ENCODE peak calls at places on chromosomes 2 and 18, in six cellular contexts. One of them, this sample, is unnamed.

GRCh38 chr2:152635635-152636298 is 81.5 kb downstream of the PRPF40A start:
- DNase-seq in endothelial cell: peak; percentile 79
- DNase-seq in fibroblast of mammary gland: peak; percentile 69
- DNase-seq in body of pancreas: peak; percentile 67
- DNase-seq in foreskin fibroblast: peak; percentile 70
- DNase-seq in IMR-90: peak; percentile 53
- DNase-seq in this sample: peak; percentile 7

GRCh38 chr2:2664989-2665833 is 334.1 kb upstream of the MYT1L start:
- DNase-seq in foreskin fibroblast: no peak
- DNase-seq in body of pancreas: peak; percentile 8
- DNase-seq in fibroblast of mammary gland: peak; percentile 50
- DNase-seq in IMR-90: peak; percentile 86
- DNase-seq in endothelial cell: no peak
- DNase-seq in this sample: peak; percentile 50

GRCh38 chr2:25617948-25618646 is 55.3 kb downstream of the DTNB start:
- DNase-seq in endothelial cell: no peak
- DNase-seq in body of pancreas: peak; percentile 4
- DNase-seq in IMR-90: peak; percentile 92
- DNase-seq in foreskin fibroblast: peak; percentile 88
- DNase-seq in fibroblast of mammary gland: peak; percentile 87
- DNase-seq in this sample: no peak

GRCh38 chr2:25257931-25258771 is 83.6 kb downstream of the DNMT3A start:
- DNase-seq in endothelial cell: no peak
- DNase-seq in body of pancreas: no peak
- DNase-seq in IMR-90: no peak
- DNase-seq in foreskin fibroblast: no peak
- DNase-seq in fibroblast of mammary gland: no peak
- DNase-seq in this sample: no peak

GRCh38 chr2:126754240-126755004 is 98.5 kb downstream of the GYPC start:
- DNase-seq in endothelial cell: no peak
- DNase-seq in foreskin fibroblast: no peak
- DNase-seq in IMR-90: no peak
- DNase-seq in body of pancreas: no peak
- DNase-seq in fibroblast of mammary gland: no peak
- DNase-seq in this sample: no peak

GRCh38 chr18:31482051-31482450 is 15.9 kb upstream of the DSG2 start:
- DNase-seq in body of pancreas: no peak
- DNase-seq in fibroblast of mammary gland: no peak
- DNase-seq in foreskin fibroblast: no peak
- DNase-seq in endothelial cell: no peak
- DNase-seq in IMR-90: no peak
- DNase-seq in this sample: no peak

GRCh38 chr2:232890896-232891601 is 21.0 kb downstream of the SNORC start:
- DNase-seq in IMR-90: peak; percentile 27
- DNase-seq in fibroblast of mammary gland: no peak
- DNase-seq in foreskin fibroblast: peak; percentile 64
- DNase-seq in body of pancreas: peak; percentile 84
- DNase-seq in endothelial cell: no peak
- DNase-seq in this sample: no peak

GRCh38 chr2:15976334-15976733 is 36.0 kb downstream of the MYCN start:
- DNase-seq in endothelial cell: no peak
- DNase-seq in IMR-90: no peak
- DNase-seq in body of pancreas: no peak
- DNase-seq in fibroblast of mammary gland: no peak
- DNase-seq in foreskin fibroblast: no peak
- DNase-seq in this sample: no peak

GRCh38 chr2:120740765-120741513 is 5.3 kb downstream of the GLI2 start:
- DNase-seq in body of pancreas: no peak
- DNase-seq in foreskin fibroblast: no peak
- DNase-seq in fibroblast of mammary gland: no peak
- DNase-seq in endothelial cell: peak; percentile 58
- DNase-seq in IMR-90: peak; percentile 41
- DNase-seq in this sample: no peak

GRCh38 chr2:86414996-86415395 is 26.2 kb upstream of the KDM3A start:
- DNase-seq in IMR-90: no peak
- DNase-seq in fibroblast of mammary gland: no peak
- DNase-seq in foreskin fibroblast: no peak
- DNase-seq in body of pancreas: no peak
- DNase-seq in endothelial cell: no peak
- DNase-seq in this sample: no peak

GRCh38 chr18:50104421-50104820 is 90.5 kb downstream of the MYO5B start:
- DNase-seq in endothelial cell: no peak
- DNase-seq in fibroblast of mammary gland: no peak
- DNase-seq in foreskin fibroblast: peak; percentile 20
- DNase-seq in body of pancreas: no peak
- DNase-seq in IMR-90: no peak
- DNase-seq in this sample: no peak

GRCh38 chr18:36327352-36328316 is 30.1 kb downstream of the FHOD3 start:
- DNase-seq in fibroblast of mammary gland: no peak
- DNase-seq in foreskin fibroblast: no peak
- DNase-seq in endothelial cell: no peak
- DNase-seq in body of pancreas: no peak
- DNase-seq in IMR-90: no peak
- DNase-seq in this sample: no peak

GRCh38 chr2:72605836-72606442 is 219.9 kb downstream of the EXOC6B start:
- DNase-seq in IMR-90: peak; percentile 39
- DNase-seq in body of pancreas: no peak
- DNase-seq in fibroblast of mammary gland: peak; percentile 29
- DNase-seq in foreskin fibroblast: peak; percentile 52
- DNase-seq in endothelial cell: no peak
- DNase-seq in this sample: no peak

GRCh38 chr18:44954256-44954655 is 273.6 kb downstream of the SETBP1 start:
- DNase-seq in fibroblast of mammary gland: no peak
- DNase-seq in foreskin fibroblast: no peak
- DNase-seq in endothelial cell: no peak
- DNase-seq in IMR-90: no peak
- DNase-seq in body of pancreas: no peak
- DNase-seq in this sample: no peak

GRCh38 chr2:232001073-232001472 is 39.6 kb downstream of the DIS3L2 start:
- DNase-seq in endothelial cell: no peak
- DNase-seq in foreskin fibroblast: no peak
- DNase-seq in IMR-90: no peak
- DNase-seq in body of pancreas: no peak
- DNase-seq in fibroblast of mammary gland: no peak
- DNase-seq in this sample: no peak

GRCh38 chr2:230231251-230231650 is 5.7 kb downstream of the SP140 start:
- DNase-seq in fibroblast of mammary gland: no peak
- DNase-seq in endothelial cell: no peak
- DNase-seq in body of pancreas: no peak
- DNase-seq in foreskin fibroblast: no peak
- DNase-seq in IMR-90: no peak
- DNase-seq in this sample: no peak

GRCh38 chr2:128808462-128809255 is 490.0 kb upstream of the HS6ST1 start:
- DNase-seq in body of pancreas: no peak
- DNase-seq in IMR-90: peak; percentile 51
- DNase-seq in endothelial cell: no peak
- DNase-seq in fibroblast of mammary gland: peak; percentile 65
- DNase-seq in foreskin fibroblast: peak; percentile 22
- DNase-seq in this sample: no peak

GRCh38 chr18:25544872-25545271 is 192.9 kb upstream of the ZNF521 start:
- DNase-seq in IMR-90: no peak
- DNase-seq in endothelial cell: no peak
- DNase-seq in body of pancreas: no peak
- DNase-seq in foreskin fibroblast: no peak
- DNase-seq in fibroblast of mammary gland: no peak
- DNase-seq in this sample: no peak

GRCh38 chr2:102040229-102040628 is 48.5 kb downstream of the IL1R2 start:
- DNase-seq in body of pancreas: no peak
- DNase-seq in endothelial cell: no peak
- DNase-seq in fibroblast of mammary gland: peak; percentile 53
- DNase-seq in foreskin fibroblast: peak; percentile 71
- DNase-seq in IMR-90: no peak
- DNase-seq in this sample: no peak

GRCh38 chr2:217827430-217828201 is 175.2 kb downstream of the TNS1 start:
- DNase-seq in fibroblast of mammary gland: peak; percentile 30
- DNase-seq in IMR-90: no peak
- DNase-seq in body of pancreas: peak; percentile 58
- DNase-seq in foreskin fibroblast: no peak
- DNase-seq in endothelial cell: no peak
- DNase-seq in this sample: no peak

GRCh38 chr2:189210250-189211075 is 30.9 kb upstream of the COL5A2 start:
- DNase-seq in foreskin fibroblast: peak; percentile 94
- DNase-seq in IMR-90: peak; percentile 98
- DNase-seq in fibroblast of mammary gland: peak; percentile 98
- DNase-seq in endothelial cell: no peak
- DNase-seq in body of pancreas: peak; percentile 25
- DNase-seq in this sample: peak; percentile 51

GRCh38 chr2:61328707-61329251 is 142.1 kb downstream of the USP34 start:
- DNase-seq in body of pancreas: no peak
- DNase-seq in IMR-90: peak; percentile 6
- DNase-seq in fibroblast of mammary gland: peak; percentile 3
- DNase-seq in endothelial cell: no peak
- DNase-seq in foreskin fibroblast: peak; percentile 71
- DNase-seq in this sample: no peak

GRCh38 chr2:70938580-70938938 is 2.9 kb downstream of the ATP6V1B1 start:
- DNase-seq in foreskin fibroblast: no peak
- DNase-seq in fibroblast of mammary gland: no peak
- DNase-seq in endothelial cell: no peak
- DNase-seq in body of pancreas: no peak
- DNase-seq in IMR-90: no peak
- DNase-seq in this sample: no peak

GRCh38 chr2:137220438-137220998 is 455.2 kb downstream of the THSD7B start:
- DNase-seq in endothelial cell: no peak
- DNase-seq in body of pancreas: no peak
- DNase-seq in foreskin fibroblast: peak; percentile 39
- DNase-seq in fibroblast of mammary gland: peak; percentile 75
- DNase-seq in IMR-90: peak; percentile 0
- DNase-seq in this sample: no peak

GRCh38 chr2:219835493-219835892 is 208.1 kb downstream of the SLC4A3 start:
- DNase-seq in fibroblast of mammary gland: no peak
- DNase-seq in body of pancreas: no peak
- DNase-seq in endothelial cell: no peak
- DNase-seq in foreskin fibroblast: no peak
- DNase-seq in IMR-90: no peak
- DNase-seq in this sample: no peak

GRCh38 chr2:219831957-219832356 is 204.5 kb downstream of the SLC4A3 start:
- DNase-seq in endothelial cell: no peak
- DNase-seq in fibroblast of mammary gland: no peak
- DNase-seq in IMR-90: no peak
- DNase-seq in body of pancreas: no peak
- DNase-seq in foreskin fibroblast: no peak
- DNase-seq in this sample: no peak

GRCh38 chr2:219832904-219833303 is 205.5 kb downstream of the SLC4A3 start:
- DNase-seq in foreskin fibroblast: no peak
- DNase-seq in fibroblast of mammary gland: no peak
- DNase-seq in IMR-90: no peak
- DNase-seq in endothelial cell: no peak
- DNase-seq in body of pancreas: no peak
- DNase-seq in this sample: no peak

GRCh38 chr2:219836647-219837177 is 209.3 kb downstream of the SLC4A3 start:
- DNase-seq in fibroblast of mammary gland: peak; percentile 51
- DNase-seq in foreskin fibroblast: peak; percentile 41
- DNase-seq in body of pancreas: no peak
- DNase-seq in endothelial cell: no peak
- DNase-seq in IMR-90: peak; percentile 17
- DNase-seq in this sample: no peak
- TF ChIP-seq CTCF in fibroblast of mammary gland: peak; percentile 58
- TF ChIP-seq CTCF in foreskin fibroblast: peak; percentile 29
- TF ChIP-seq CTCF in body of pancreas: peak; percentile 37
- TF ChIP-seq CTCF in endothelial cell: no peak
- TF ChIP-seq CTCF in IMR-90: peak; percentile 20
- TF ChIP-seq CTCF in this sample: peak; percentile 36

DNA sequence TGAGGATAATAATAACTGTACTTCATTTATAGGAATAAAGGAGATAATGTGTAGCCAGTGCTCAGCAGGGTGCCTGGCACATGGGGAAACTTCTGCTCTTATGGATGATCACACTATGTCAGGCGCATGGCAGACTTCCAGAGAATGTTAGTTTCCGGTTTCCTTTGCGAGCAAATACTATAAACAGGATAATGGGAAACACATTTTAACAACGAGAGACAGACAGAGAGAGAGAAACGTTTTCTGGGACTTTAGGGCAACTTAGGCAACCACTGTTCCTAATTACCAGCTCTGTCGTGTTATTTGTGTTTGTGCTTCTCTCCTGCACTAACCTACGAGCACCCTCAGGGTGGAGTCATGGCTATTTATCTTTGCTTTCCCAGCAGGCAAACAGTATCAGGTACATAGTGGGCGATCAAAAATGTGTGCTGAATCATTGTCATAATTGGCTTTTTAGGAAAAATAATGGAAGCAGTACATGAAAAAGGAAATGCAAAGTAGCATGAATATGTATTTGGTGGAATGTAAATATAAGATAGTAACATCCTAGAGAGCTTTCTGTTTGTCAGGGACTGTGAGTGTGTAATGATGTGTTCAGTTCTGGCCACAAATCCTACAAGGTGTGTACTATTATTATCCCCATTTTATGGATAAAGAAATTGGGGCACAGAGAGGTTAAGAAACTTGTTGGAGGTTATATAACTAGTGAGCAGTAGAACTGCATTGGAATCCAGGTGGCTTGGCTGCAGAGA is 36.8 kb upstream of the IGFBP2 start:
- DNase-seq in fibroblast of mammary gland: peak; percentile 90
- DNase-seq in body of pancreas: peak; percentile 8
- DNase-seq in foreskin fibroblast: peak; percentile 94
- DNase-seq in endothelial cell: no peak
- DNase-seq in IMR-90: peak; percentile 87
- DNase-seq in this sample: no peak
- TF ChIP-seq CTCF in fibroblast of mammary gland: no peak
- TF ChIP-seq CTCF in body of pancreas: no peak
- TF ChIP-seq CTCF in foreskin fibroblast: no peak
- TF ChIP-seq CTCF in endothelial cell: no peak
- TF ChIP-seq CTCF in IMR-90: no peak
- TF ChIP-seq CTCF in this sample: no peak

DNA sequence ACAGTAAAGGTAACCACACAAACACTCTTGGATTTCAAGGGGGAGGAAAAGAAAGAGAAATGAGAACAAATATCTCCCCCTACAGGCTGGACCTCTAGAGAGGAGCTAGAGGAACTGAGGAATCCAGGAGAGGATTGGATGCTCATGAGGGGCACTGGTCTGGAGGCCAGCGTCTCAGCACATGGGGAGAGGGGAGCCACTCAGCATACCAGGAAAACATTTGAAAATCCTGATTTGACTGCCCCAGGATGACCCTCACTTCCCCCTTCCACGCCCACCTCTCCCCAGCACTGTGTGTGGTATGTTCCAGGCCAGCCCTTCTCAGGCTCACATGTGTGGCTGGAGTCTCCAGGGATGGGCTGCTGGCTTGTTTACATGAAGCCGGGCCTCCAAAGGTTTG is 396.8 kb upstream of the ID2 start:
- DNase-seq in body of pancreas: no peak
- DNase-seq in IMR-90: no peak
- DNase-seq in foreskin fibroblast: no peak
- DNase-seq in fibroblast of mammary gland: peak; percentile 45
- DNase-seq in endothelial cell: no peak
- DNase-seq in this sample: no peak
- TF ChIP-seq CTCF in body of pancreas: no peak
- TF ChIP-seq CTCF in IMR-90: peak; percentile 24
- TF ChIP-seq CTCF in foreskin fibroblast: no peak
- TF ChIP-seq CTCF in fibroblast of mammary gland: peak; percentile 50
- TF ChIP-seq CTCF in endothelial cell: no peak
- TF ChIP-seq CTCF in this sample: peak; percentile 49

GRCh38 chr2:215885621-215886020 is 127.7 kb downstream of the MREG start:
- DNase-seq in IMR-90: no peak
- DNase-seq in foreskin fibroblast: no peak
- DNase-seq in body of pancreas: no peak
- DNase-seq in endothelial cell: no peak
- DNase-seq in fibroblast of mammary gland: no peak
- DNase-seq in this sample: no peak
- TF ChIP-seq CTCF in IMR-90: no peak
- TF ChIP-seq CTCF in foreskin fibroblast: no peak
- TF ChIP-seq CTCF in body of pancreas: no peak
- TF ChIP-seq CTCF in endothelial cell: no peak
- TF ChIP-seq CTCF in fibroblast of mammary gland: no peak
- TF ChIP-seq CTCF in this sample: no peak

This sample was measured in epithelial cell of proximal tubule.